ENCODE peak calls at places on chromosomes 5 and 9, in ten cellular contexts. J is ovary, A is spleen, M is uterus, I is upper lobe of left lung, V is heart left ventricle, T is tibial nerve, Y is NB4, S is transverse colon, E is H1. G is an unnamed sample.

GRCh38 chr9:132099741-132100407 is 20.2 kb upstream of the MED27 start:
- DNase-seq in J (no peak), A (no peak), M (no peak), I (no peak), V (no peak), T (no peak), Y (no peak), S (no peak), E (no peak), G (no peak)

GRCh38 chr5:158135682-158136176 is 276.8 kb upstream of the CLINT1 start:
- DNase-seq in J (no peak), A (no peak), M (no peak), I (no peak), V (no peak), T (peak), Y (no peak), S (no peak), E (peak), G (no peak)

GRCh38 chr9:114302727-114303126 is 20.2 kb upstream of the ORM1 start:
- DNase-seq in J (peak), A (peak), M (no peak), I (peak), V (no peak), T (no peak), Y (no peak), S (peak), E (peak), G (no peak)

GRCh38 chr5:74631088-74631960 is 9.2 kb downstream of the ENC1 start:
- DNase-seq in J (no peak), A (no peak), M (no peak), I (peak), V (no peak), T (no peak), Y (peak), S (no peak), E (no peak), G (no peak)

GRCh38 chr5:177085985-177086917 is at the start of gene FGFR4:
- DNase-seq in J (peak), A (peak), M (peak), I (peak), V (peak), T (peak), Y (peak), S (peak), E (peak), G (peak)

GRCh38 chr5:4205408-4205807 is 609.8 kb downstream of the IRX1 start:
- DNase-seq in J (no peak), A (no peak), M (no peak), I (no peak), V (no peak), T (no peak), Y (no peak), S (no peak), E (no peak), G (no peak)

GRCh38 chr9:96202971-96203780 is 98.8 kb downstream of the HSD17B3 start:
- DNase-seq in J (no peak), A (no peak), M (no peak), I (no peak), V (no peak), T (no peak), Y (no peak), S (no peak), E (no peak), G (no peak)

GRCh38 chr9:130766031-130766903 is 68.8 kb upstream of the ABL1 start:
- DNase-seq in J (no peak), A (no peak), M (no peak), I (no peak), V (no peak), T (no peak), Y (peak), S (peak), E (no peak), G (peak)

GRCh38 chr9:109779711-109780452 is at the start of gene PALM2AKAP2:
- DNase-seq in J (peak), A (no peak), M (peak), I (peak), V (peak), T (no peak), Y (no peak), S (peak), E (peak), G (peak)

GRCh38 chr9:82488319-82488701 is 499.7 kb downstream of the SPATA31D1 start:
- DNase-seq in J (no peak), A (no peak), M (no peak), I (no peak), V (no peak), T (peak), Y (no peak), S (no peak), E (no peak), G (no peak)

DNA sequence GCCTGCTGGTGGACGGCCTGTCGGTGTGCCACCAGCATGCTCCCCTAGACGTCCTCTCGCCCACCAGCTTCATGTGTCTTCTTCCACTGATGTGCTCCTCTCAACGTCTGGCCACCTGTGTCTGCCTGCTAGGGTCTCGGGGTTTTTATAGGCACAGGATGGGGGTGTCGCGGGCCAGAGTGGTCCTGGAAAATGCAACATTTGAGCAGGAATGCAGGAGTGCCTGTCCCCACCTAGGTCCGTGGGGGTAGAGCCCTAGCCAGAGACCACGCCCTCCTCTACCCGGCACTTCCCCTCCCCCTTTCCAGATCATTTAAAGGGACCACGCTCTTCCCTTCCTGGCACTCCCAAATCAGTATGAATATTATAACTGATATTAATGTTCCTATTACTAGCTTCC is 48.0 kb upstream of the OSMR start:
- DNase-seq in J (no peak), A (no peak), M (no peak), I (no peak), V (no peak), T (no peak), Y (no peak), S (no peak), E (no peak), G (no peak)
- H3K4me3 ChIP-seq in J (no peak), A (no peak), M (no peak), I (no peak), V (no peak), T (no peak), Y (no peak), S (no peak), E (no peak), G (no peak)

GRCh38 chr5:172186114-172186695 is 1.8 kb downstream of the STK10 start:
- DNase-seq in J (no peak), A (peak), M (no peak), I (peak), V (no peak), T (no peak), Y (no peak), S (no peak), E (no peak), G (no peak)
- TF ChIP-seq POLR2A in J (no peak), A (no peak), M (no peak), I (no peak), V (no peak), T (no peak), Y (no peak), S (no peak), E (no peak), G (no peak)

GRCh38 chr9:129182625-129183494 is 4.8 kb upstream of the IER5L start:
- DNase-seq in J (no peak), A (no peak), M (no peak), I (no peak), V (no peak), T (no peak), Y (peak), S (peak), E (peak), G (no peak)
- TF ChIP-seq CTCF in J (no peak), A (peak), M (peak), I (peak), V (peak), T (peak), Y (peak), S (peak), E (peak), G (no peak)

GRCh38 chr9:14348241-14349140 is 34.5 kb upstream of the NFIB start:
- DNase-seq in J (no peak), A (no peak), M (no peak), I (no peak), V (no peak), T (no peak), Y (no peak), S (no peak), E (peak), G (peak)
- H3K4me3 ChIP-seq in J (peak), A (peak), M (peak), I (peak), V (peak), T (peak), Y (no peak), S (no peak), E (peak), G (peak)

GRCh38 chr9:93467462-93467861 is 14.1 kb upstream of the FAM120AOS start:
- DNase-seq in J (no peak), A (no peak), M (no peak), I (no peak), V (no peak), T (no peak), Y (no peak), S (peak), E (no peak), G (no peak)

GRCh38 chr9:93467062-93467416 is 13.7 kb upstream of the FAM120AOS start:
- DNase-seq in J (no peak), A (no peak), M (no peak), I (no peak), V (no peak), T (no peak), Y (peak), S (no peak), E (no peak), G (no peak)

GRCh38 chr9:93470391-93470790 is 17.0 kb upstream of the FAM120AOS start:
- DNase-seq in J (no peak), A (no peak), M (no peak), I (no peak), V (no peak), T (no peak), Y (no peak), S (no peak), E (no peak), G (no peak)

GRCh38 chr9:93471135-93471534 is 17.8 kb upstream of the FAM120AOS start:
- DNase-seq in J (no peak), A (no peak), M (no peak), I (no peak), V (no peak), T (no peak), Y (no peak), S (no peak), E (no peak), G (no peak)

DNA sequence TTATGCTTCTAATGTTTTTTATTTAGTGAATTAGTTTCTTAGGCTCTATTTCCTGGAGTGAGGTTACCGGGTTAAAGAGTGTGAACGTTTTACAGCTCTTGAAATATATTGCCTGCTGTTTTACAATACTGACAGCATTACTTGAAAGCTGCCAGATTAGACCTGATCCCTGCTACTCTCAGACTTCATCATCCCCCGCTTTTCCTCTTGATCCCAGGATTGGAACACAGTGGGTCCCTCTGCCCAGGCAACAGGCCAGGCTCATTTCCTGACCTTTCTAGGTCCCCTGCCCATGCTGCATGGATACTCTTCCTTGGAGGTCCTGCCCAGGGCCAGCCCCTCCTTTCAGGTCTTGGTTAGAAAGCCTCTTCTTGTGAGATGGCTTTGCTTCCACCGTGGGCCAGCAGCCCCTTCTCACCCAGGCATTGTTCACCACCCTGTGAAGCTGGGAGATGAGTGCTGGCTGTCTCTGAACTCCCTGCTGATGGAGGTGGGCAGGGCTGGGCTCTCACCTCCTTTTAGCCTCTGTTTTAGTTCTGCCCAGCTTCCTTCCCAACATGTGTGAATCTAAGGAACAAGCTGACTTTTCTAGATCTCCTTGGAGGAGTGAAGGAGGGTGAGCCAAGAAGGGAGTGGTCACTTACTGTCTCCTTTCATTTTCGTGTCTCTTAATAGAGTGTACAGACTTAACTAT is 15.5 kb upstream of the FAM120AOS start:
- DNase-seq in J (no peak), A (no peak), M (no peak), I (no peak), V (no peak), T (no peak), Y (no peak), S (peak), E (no peak), G (no peak)
- TF ChIP-seq POLR2A in J (no peak), A (no peak), M (no peak), I (no peak), V (no peak), T (no peak), Y (no peak), S (peak), E (no peak), G (no peak)

G was measured in lower leg skin.